ENCODE peak calls at places on chromosomes 5 and 9, in nine cellular contexts. L is SK-N-SH, N is Calu3, F is M059J, D is NCI-H82, E is left ventricle myocardium inferior, B is T-helper 17 cell, I is HFFc6, G is glomerular endothelial cell. H is an unnamed sample.

GRCh38 chr5:61334224-61335196 is 2.5 kb downstream of the ZSWIM6 start:
- DNase-seq in L (peak), N (no peak), F (peak), D (no peak), E (no peak), B (no peak), I (peak), G (no peak), H (peak)

GRCh38 chr5:92081958-92082712 is 699.0 kb upstream of the ARRDC3 start:
- DNase-seq in L (no peak), N (no peak), F (no peak), D (no peak), E (no peak), B (no peak), I (no peak), G (no peak), H (no peak)

GRCh38 chr9:130036099-130036498 is 6.9 kb downstream of the FNBP1 start:
- DNase-seq in L (no peak), N (no peak), F (peak), D (no peak), E (no peak), B (no peak), I (peak), G (no peak), H (no peak)

GRCh38 chr5:158079097-158079496 is 220.2 kb upstream of the CLINT1 start:
- DNase-seq in L (no peak), N (no peak), F (no peak), D (no peak), E (no peak), B (no peak), I (no peak), G (no peak), H (no peak)

GRCh38 chr5:90092734-90093133 is 316.8 kb downstream of the CETN3 start:
- DNase-seq in L (no peak), N (no peak), F (no peak), D (no peak), E (no peak), B (no peak), I (no peak), G (no peak), H (no peak)

GRCh38 chr9:110538169-110538568 is 41.4 kb downstream of the SVEP1 start:
- DNase-seq in L (no peak), N (no peak), F (no peak), D (no peak), E (no peak), B (no peak), I (peak), G (no peak), H (no peak)

GRCh38 chr5:56447232-56447631 is 214.1 kb upstream of the ANKRD55 start:
- DNase-seq in L (no peak), N (peak), F (no peak), D (no peak), E (no peak), B (no peak), I (no peak), G (no peak), H (no peak)

GRCh38 chr5:174735498-174736350 is 11.3 kb downstream of the MSX2 start:
- DNase-seq in L (peak), N (peak), F (peak), D (peak), E (no peak), B (no peak), I (no peak), G (no peak), H (peak)

GRCh38 chr5:127206320-127207113 is 84.1 kb upstream of the MEGF10 start:
- DNase-seq in L (no peak), N (peak), F (peak), D (no peak), E (no peak), B (no peak), I (peak), G (peak), H (no peak)

GRCh38 chr9:134455010-134455409 is 128.8 kb downstream of the RXRA start:
- DNase-seq in L (no peak), N (no peak), F (no peak), D (no peak), E (no peak), B (no peak), I (no peak), G (no peak), H (no peak)

GRCh38 chr5:102583663-102584062 is 84.9 kb upstream of the SLCO6A1 start:
- DNase-seq in L (peak), N (no peak), F (peak), D (peak), E (no peak), B (no peak), I (no peak), G (peak), H (peak)

H was measured in SK-N-DZ.